ENCODE peak calls at places on chromosomes 1 and 21, in five cellular contexts. C is sigmoid colon; Y is activated CD8-positive, alpha-beta memory T cell treated with anti-CD3 and anti-CD28 coated beads, Interleukin-2, amount 50 U/mL, for 48 hours; X is iPS-NIHi11; W is adipocyte. Z is an unnamed sample.

GRCh38 chr1:33576821-33577599 is 104.6 kb downstream of the ZSCAN20 start:
- DNase-seq in X (no peak), C (no peak), Y (no peak), W (no peak), Z (no peak)

GRCh38 chr1:87674791-87675190 is 346.1 kb downstream of the LMO4 start:
- DNase-seq in Y (no peak), X (no peak), C (no peak), W (no peak), Z (no peak)

GRCh38 chr1:109621402-109622101 is 1.9 kb downstream of the AMPD2 start:
- DNase-seq in C (no peak), Y (peak), X (no peak), W (no peak), Z (peak)

GRCh38 chr1:116382321-116382720 is 9.3 kb downstream of the ATP1A1 start:
- DNase-seq in X (no peak), W (no peak), C (no peak), Y (no peak), Z (no peak)

GRCh38 chr1:3460653-3461237 is 6.3 kb downstream of the ARHGEF16 start:
- DNase-seq in C (no peak), W (no peak), Y (no peak), X (no peak), Z (no peak)

GRCh38 chr1:31216016-31216415 is 23.7 kb downstream of the NKAIN1 start:
- DNase-seq in Y (no peak), C (no peak), X (peak), W (no peak), Z (peak)

GRCh38 chr1:235227414-235227813 is 66.4 kb upstream of the RBM34 start:
- DNase-seq in C (no peak), W (no peak), Y (no peak), X (no peak), Z (no peak)

GRCh38 chr21:38790038-38790437 is 15.7 kb upstream of the ETS2 start:
- DNase-seq in W (no peak), X (no peak), Y (no peak), C (no peak), Z (no peak)

GRCh38 chr1:39328722-39329121 is 124.2 kb downstream of the MACF1 start:
- DNase-seq in X (no peak), W (no peak), C (no peak), Y (no peak), Z (no peak)